ENCODE peak calls at places on chromosomes 5 and 9, in seven cellular contexts. X is H9, T is GM23248, Z is endothelial cell of umbilical vein, P is neuronal stem cell, B is HepG2, S is MM.1S. E is an unnamed sample. For H3K4me1, the result is how much of the 10 kb centered on the place peaks cover.

GRCh38 chr9:129178983-129179382 is 922 bp upstream of the IER5L start:
- DNase-seq in T (no peak), S (no peak), B (no peak), Z (no peak), X (peak), P (peak), E (no peak)

GRCh38 chr9:114908796-114909448 is 21.5 kb downstream of the TNFSF8 start:
- DNase-seq in S (peak), B (no peak), Z (no peak), X (no peak), T (peak), P (no peak), E (peak)

GRCh38 chr5:103519550-103519949 is 43.0 kb downstream of the NUDT12 start:
- DNase-seq in S (no peak), Z (no peak), T (peak), P (no peak), B (no peak), X (peak), E (peak)

GRCh38 chr5:135236187-135236835 is 162.7 kb downstream of the MACROH2A1 start:
- DNase-seq in B (no peak), S (no peak), Z (no peak), T (no peak), X (no peak), P (no peak), E (no peak)

GRCh38 chr5:74595143-74595915 is 45.2 kb downstream of the ENC1 start:
- DNase-seq in B (peak), Z (peak), S (no peak), X (no peak), T (peak), P (no peak), E (no peak)

GRCh38 chr5:115842089-115842881 is 550 bp downstream of the AP3S1 start:
- DNase-seq in S (peak), X (no peak), Z (no peak), P (no peak), T (peak), B (peak), E (peak)

GRCh38 chr5:78568676-78569075 is 79.9 kb downstream of the LHFPL2 start:
- DNase-seq in T (no peak), S (no peak), X (no peak), P (no peak), B (no peak), Z (no peak), E (no peak)

GRCh38 chr5:5063533-5063953 is 76.6 kb upstream of the ADAMTS16 start:
- DNase-seq in B (peak), P (no peak), S (no peak), T (peak), X (peak), Z (no peak), E (no peak)

GRCh38 chr5:59485629-59486439 is 407.7 kb downstream of the PDE4D start:
- DNase-seq in S (no peak), P (no peak), T (peak), B (no peak), Z (peak), X (no peak), E (no peak)

GRCh38 chr5:126117044-126117443 is 306.2 kb upstream of the GRAMD2B start:
- DNase-seq in B (no peak), X (no peak), P (no peak), Z (no peak), T (no peak), S (no peak), E (no peak)

GRCh38 chr9:37979844-37980243 is 75.9 kb upstream of the SLC25A51 start:
- DNase-seq in P (no peak), X (no peak), B (no peak), S (no peak), Z (no peak), T (no peak), E (no peak)

GRCh38 chr9:13915591-13916301 is 398.2 kb downstream of the NFIB start:
- DNase-seq in X (no peak), S (no peak), P (no peak), Z (no peak), T (peak), B (no peak), E (peak)

GRCh38 chr9:96360976-96361375 is 22.5 kb downstream of the SLC35D2 start:
- DNase-seq in T (no peak), X (no peak), Z (no peak), S (no peak), P (no peak), B (no peak), E (no peak)

GRCh38 chr5:142293486-142293885 is 31.3 kb downstream of the SPRY4 start:
- DNase-seq in P (no peak), Z (peak), T (peak), S (no peak), B (peak), X (no peak), E (peak)

GRCh38 chr5:169071-169727 is 22.1 kb upstream of the LRRC14B start:
- DNase-seq in B (no peak), Z (peak), S (no peak), P (no peak), T (no peak), X (no peak), E (peak)

GRCh38 chr5:38500861-38501260 is 55.6 kb downstream of the LIFR start:
- DNase-seq in P (no peak), S (no peak), B (no peak), X (no peak), T (peak), Z (no peak), E (peak)

GRCh38 chr5:50445281-50445949 is 4.3 kb upstream of the EMB start:
- DNase-seq in T (no peak), B (no peak), S (peak), P (no peak), Z (no peak), X (no peak), E (no peak)

GRCh38 chr5:6419340-6419852 is 29.3 kb upstream of the UBE2QL1 start:
- DNase-seq in T (no peak), B (no peak), X (no peak), Z (peak), P (no peak), S (no peak), E (peak)

GRCh38 chr9:109463924-109464625 is 34.0 kb downstream of the PTPN3 start:
- DNase-seq in S (no peak), B (no peak), X (no peak), P (no peak), T (peak), Z (no peak), E (no peak)

GRCh38 chr5:168186289-168187074 is 105.0 kb upstream of the WWC1 start:
- DNase-seq in T (no peak), Z (no peak), B (no peak), X (no peak), P (no peak), S (no peak), E (no peak)

DNA sequence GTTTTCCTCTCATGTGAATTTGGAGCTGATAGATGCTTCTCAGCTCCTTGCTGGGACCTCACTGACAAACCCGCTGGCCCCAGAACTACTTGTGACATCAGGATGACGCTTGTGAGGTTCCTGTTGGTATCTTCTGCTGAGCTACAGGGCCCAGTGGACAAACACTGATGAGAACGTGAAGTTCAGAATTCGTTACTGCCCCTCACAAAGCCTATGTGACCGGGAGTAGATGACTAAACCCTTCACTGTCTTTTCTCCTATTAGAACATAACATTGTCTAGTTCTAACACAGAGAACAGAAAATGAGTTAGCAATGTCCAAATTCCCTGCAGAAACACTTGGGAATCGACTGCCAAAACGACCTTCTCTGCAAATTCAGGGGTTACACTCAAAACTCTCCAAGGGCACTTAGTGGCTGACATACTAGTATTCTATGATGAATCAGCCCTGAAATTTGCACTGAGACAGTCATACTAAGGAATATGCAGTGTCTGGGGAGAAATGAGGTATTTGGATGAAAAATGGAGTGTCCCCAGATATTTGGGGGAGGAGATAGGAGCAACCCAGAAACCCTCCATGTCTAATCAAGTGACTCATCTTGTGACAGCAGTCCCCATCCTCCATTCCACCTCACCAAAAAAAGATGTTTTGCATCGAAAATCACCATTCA is 143.2 kb upstream of the TRIM32 start:
- DNase-seq in Z (no peak), S (no peak), B (no peak), P (no peak), T (peak), X (no peak), E (no peak)
- H3K4me1 ChIP-seq in Z (under half), S (under half), B (under half), P (under half), T (under half), X (under half), E (under half)

GRCh38 chr5:125093776-125094175 is 347.3 kb upstream of the ZNF608 start:
- DNase-seq in X (no peak), Z (peak), B (no peak), S (no peak), P (no peak), T (peak), E (peak)
- H2AFZ ChIP-seq in X (no peak), Z (peak), B (no peak), S (no peak), P (peak), T (peak), E (peak)

GRCh38 chr5:133026664-133027153 is 360 bp upstream of the ZCCHC10 start:
- DNase-seq in Z (no peak), S (no peak), T (no peak), X (no peak), P (no peak), B (no peak), E (no peak)
- H3K4me1 ChIP-seq in Z (under half), S (under half), T (under half), X (under half), P (under half), B (half or more), E (under half)

GRCh38 chr5:36442352-36442751 is 140.7 kb upstream of the RANBP3L start:
- DNase-seq in T (no peak), X (no peak), P (no peak), S (no peak), Z (no peak), B (peak), E (no peak)
- H2AFZ ChIP-seq in T (no peak), X (no peak), P (peak), S (no peak), Z (no peak), B (peak), E (no peak)

GRCh38 chr9:107738789-107739188 is 249.2 kb upstream of the KLF4 start:
- DNase-seq in S (no peak), Z (no peak), P (no peak), X (no peak), T (peak), B (no peak), E (peak)
- H3K4me1 ChIP-seq in S (under half), Z (under half), P (under half), X (under half), T (half or more), B (under half), E (under half)

DNA sequence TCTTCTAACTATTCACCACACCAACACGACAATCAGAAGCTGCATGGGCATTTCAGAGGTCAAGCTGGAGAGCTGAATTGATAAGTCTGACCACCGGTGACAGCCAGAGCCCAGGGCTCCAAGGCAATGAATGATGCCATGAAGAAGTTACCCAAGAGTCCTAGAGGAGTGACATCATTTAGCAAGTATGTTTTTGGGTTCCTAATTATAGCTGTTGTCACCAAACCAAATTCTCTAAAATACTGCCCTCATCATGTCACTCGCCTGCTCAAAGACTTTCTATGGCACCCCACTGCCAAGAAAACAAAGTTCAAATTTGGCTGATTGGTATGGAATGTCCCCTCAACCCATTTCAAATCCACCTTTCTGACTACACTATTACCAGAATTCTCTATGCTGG is 235.1 kb downstream of the SPOCK1 start:
- DNase-seq in S (no peak), Z (no peak), X (no peak), P (no peak), B (no peak), T (peak), E (no peak)
- H2AFZ ChIP-seq in S (no peak), Z (no peak), X (no peak), P (no peak), B (no peak), T (no peak), E (no peak)

DNA sequence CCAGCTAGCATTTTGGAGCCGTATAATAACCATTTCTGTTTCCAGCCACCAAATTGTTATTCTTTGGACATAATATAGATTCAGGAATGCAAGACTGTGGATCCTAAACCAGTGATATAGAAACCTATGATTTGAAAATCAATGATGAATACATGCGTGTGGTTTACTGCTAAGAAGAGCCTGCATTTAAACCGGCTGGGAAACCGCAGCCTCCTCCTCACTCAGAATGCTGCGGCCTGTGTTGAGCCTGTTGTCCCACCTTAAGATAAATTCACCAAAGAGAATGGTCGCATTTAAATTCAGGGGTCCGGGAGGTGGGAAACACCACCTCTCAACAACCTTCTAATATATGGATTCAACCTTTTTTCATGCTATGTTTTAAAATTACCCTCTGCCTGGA is 148.0 kb downstream of the MEF2C start:
- DNase-seq in T (no peak), B (no peak), Z (peak), X (no peak), P (no peak), S (peak), E (no peak)
- H3K4me1 ChIP-seq in T (under half), B (under half), Z (under half), X (under half), P (under half), S (under half), E (under half)